ENCODE peak calls at places on chromosomes 12 and 14, in seven cellular contexts. W is mesendoderm, B is neuronal stem cell, K is H1, H is IMR-90, U is H9, J is mesenchymal stem cell. C is an unnamed sample. For H3K4me1, the result is how much of the 10 kb centered on the place peaks cover.

GRCh38 chr12:6914246-6914947 is at the start of gene ENO2:
- DNase-seq in W (peak), B (peak), K (peak), H (peak), J (peak), U (peak), C (peak)

GRCh38 chr14:103517626-103518415 is 4.8 kb downstream of the CKB start:
- DNase-seq in W (no peak), J (no peak), H (no peak), B (no peak), U (no peak), K (peak), C (no peak)

GRCh38 chr12:98896938-98897337 is 251.8 kb downstream of the APAF1 start:
- DNase-seq in B (no peak), K (no peak), U (no peak), H (peak), J (no peak), W (peak), C (no peak)

GRCh38 chr14:95070748-95071435 is 86.4 kb downstream of the DICER1 start:
- DNase-seq in J (no peak), H (no peak), U (no peak), B (no peak), W (no peak), K (no peak), C (no peak)

GRCh38 chr12:4138051-4138450 is 135.5 kb upstream of the CCND2 start:
- DNase-seq in U (no peak), H (no peak), W (no peak), B (no peak), K (no peak), J (no peak), C (no peak)

GRCh38 chr14:64438181-64438839 is 27.0 kb upstream of the AKAP5 start:
- DNase-seq in J (peak), B (no peak), U (no peak), K (no peak), H (peak), W (peak), C (peak)

GRCh38 chr12:96448287-96448686 is 41.1 kb upstream of the CFAP54 start:
- DNase-seq in H (peak), U (no peak), B (no peak), K (no peak), W (no peak), J (peak), C (peak)

GRCh38 chr14:74792249-74793039 is 29.3 kb downstream of the YLPM1 start:
- DNase-seq in U (no peak), H (peak), W (peak), K (no peak), B (no peak), J (peak), C (no peak)

GRCh38 chr12:28780096-28780495 is 369.0 kb upstream of the FAR2 start:
- DNase-seq in K (no peak), B (no peak), W (no peak), H (peak), J (peak), U (no peak), C (peak)

GRCh38 chr12:124422570-124423523 is 128.0 kb downstream of the RFLNA start:
- DNase-seq in W (no peak), K (no peak), J (peak), U (no peak), H (peak), B (no peak), C (no peak)

GRCh38 chr12:19220205-19220604 is 90.7 kb downstream of the PLEKHA5 start:
- DNase-seq in U (no peak), W (no peak), K (no peak), J (peak), H (peak), B (no peak), C (peak)

GRCh38 chr12:8648598-8649205 is 13.9 kb downstream of the MFAP5 start:
- DNase-seq in J (no peak), K (no peak), H (no peak), U (no peak), W (no peak), B (no peak), C (no peak)

GRCh38 chr14:24155100-24155499 is 6.0 kb upstream of the IRF9 start:
- DNase-seq in W (no peak), U (no peak), J (no peak), B (no peak), H (no peak), K (no peak), C (no peak)

GRCh38 chr14:33986804-33987203 is 35.9 kb upstream of the EGLN3 start:
- DNase-seq in B (no peak), H (peak), J (peak), U (no peak), K (no peak), W (peak), C (peak)

GRCh38 chr12:100675432-100675831 is 101.9 kb downstream of the GAS2L3 start:
- DNase-seq in W (no peak), B (no peak), U (no peak), J (peak), H (peak), K (no peak), C (no peak)

GRCh38 chr14:63200767-63201166 is 3.5 kb upstream of the RHOJ start:
- DNase-seq in W (no peak), U (no peak), J (peak), B (no peak), H (peak), K (no peak), C (peak)

GRCh38 chr14:103543721-103544626 is 15.0 kb downstream of the TRMT61A start:
- DNase-seq in K (peak), J (no peak), W (no peak), H (no peak), U (no peak), B (no peak), C (no peak)

GRCh38 chr12:53215497-53215896 is 8.4 kb upstream of the ITGB7 start:
- DNase-seq in K (no peak), J (no peak), W (no peak), U (no peak), B (no peak), H (no peak), C (no peak)
- H3K9ac ChIP-seq in K (no peak), J (peak), W (peak), U (no peak), B (no peak), H (no peak), C (no peak)

GRCh38 chr12:121793836-121794531 is 496 bp upstream of the RHOF start:
- DNase-seq in W (peak), J (peak), K (peak), B (peak), H (peak), U (peak), C (peak)
- H3K4me1 ChIP-seq in W (under half), J (half or more), K (under half), B (under half), H (under half), U (under half), C (half or more)

GRCh38 chr12:108532061-108532848 is 17.2 kb downstream of the FICD start:
- DNase-seq in J (no peak), H (no peak), B (no peak), W (no peak), K (no peak), U (no peak), C (no peak)
- H2BK120ac ChIP-seq in J (no peak), H (no peak), B (no peak), W (no peak), K (no peak), U (no peak), C (no peak)

GRCh38 chr12:106204312-106204711 is 43.5 kb downstream of the CKAP4 start:
- DNase-seq in U (no peak), J (no peak), H (no peak), B (no peak), K (no peak), W (no peak), C (no peak)
- H3K9ac ChIP-seq in U (no peak), J (no peak), H (no peak), B (no peak), K (no peak), W (no peak), C (no peak)

DNA sequence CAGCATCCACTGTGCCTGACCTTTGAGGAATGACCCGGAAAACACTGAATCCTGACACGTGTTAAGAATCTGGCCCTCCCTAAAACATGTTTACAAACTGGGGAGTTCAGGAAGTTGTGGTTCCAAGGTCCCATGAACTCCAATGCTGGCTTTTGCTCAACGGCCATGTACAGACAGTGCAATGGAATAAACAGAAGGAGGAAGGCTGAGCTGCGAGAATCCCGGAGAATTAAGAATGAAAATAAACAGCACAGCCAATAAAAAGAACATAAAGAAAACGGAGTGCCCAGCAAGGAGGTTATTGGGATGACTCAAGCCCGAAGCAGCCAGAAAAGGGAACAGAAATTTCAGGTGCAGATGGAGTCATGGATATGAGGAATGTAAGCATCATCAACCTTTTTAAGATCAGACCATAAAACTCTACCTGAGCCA is 32.3 kb downstream of the BCL11B start:
- DNase-seq in K (no peak), J (no peak), B (no peak), U (no peak), W (no peak), H (no peak), C (no peak)
- H3K4me1 ChIP-seq in K (under half), J (under half), B (under half), U (under half), W (under half), H (under half), C (under half)

DNA sequence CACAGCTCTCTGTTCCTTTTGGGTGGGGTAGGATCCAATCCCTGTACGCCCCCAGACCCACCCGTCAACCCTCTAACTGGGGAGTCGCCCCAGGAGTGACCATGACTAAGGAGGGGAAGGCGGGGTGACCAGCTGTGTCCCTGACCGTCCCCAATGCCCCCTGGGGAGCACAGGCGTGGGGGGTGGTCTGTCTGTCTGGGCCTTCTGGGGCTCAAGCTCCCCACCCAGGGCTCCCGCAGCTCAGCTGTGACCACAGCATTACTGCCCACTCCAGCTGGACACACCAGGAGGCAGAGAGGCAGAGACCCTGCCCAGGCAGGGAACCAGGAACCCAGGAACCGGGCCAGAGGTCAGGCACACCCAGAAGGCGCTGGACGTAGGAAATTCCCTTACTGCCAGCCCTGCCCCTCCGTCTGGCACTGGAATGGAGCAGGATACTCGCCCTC is 871 bp downstream of the INF2 start:
- DNase-seq in B (no peak), H (no peak), K (no peak), J (no peak), U (no peak), W (no peak), C (peak)
- H2BK120ac ChIP-seq in B (no peak), H (peak), K (no peak), J (peak), U (no peak), W (no peak), C (peak)